ENCODE peak calls at places on chromosome 19, in nine cellular contexts. B, P, N, V, R, S, G, T and Q are unnamed samples.

GRCh38 chr19:46461537-46461936 is 9.8 kb downstream of the PNMA8A start:
- DNase-seq in B (no peak), P (no peak), N (no peak), V (no peak), R (peak), S (no peak), G (no peak), T (no peak), Q (no peak)

GRCh38 chr19:10736916-10737551 is 19.2 kb downstream of the DNM2 start:
- DNase-seq in B (no peak), P (no peak), N (no peak), V (no peak), R (no peak), S (no peak), G (no peak), T (no peak), Q (no peak)

GRCh38 chr19:30070970-30071632 is 129.1 kb downstream of the URI1 start:
- DNase-seq in B (no peak), P (no peak), N (no peak), V (no peak), R (no peak), S (no peak), G (no peak), T (peak), Q (no peak)

GRCh38 chr19:11887618-11888531 is at the start of gene ZNF69:
- DNase-seq in B (peak), P (peak), N (no peak), V (peak), R (peak), S (peak), G (no peak), T (peak), Q (peak)

GRCh38 chr19:47464619-47465018 is 7.1 kb downstream of the SLC8A2 start:
- DNase-seq in B (no peak), P (no peak), N (no peak), V (no peak), R (no peak), S (no peak), G (no peak), T (no peak), Q (no peak)

GRCh38 chr19:10850631-10851030 is 2.4 kb downstream of the C19orf38 start:
- DNase-seq in B (no peak), P (no peak), N (no peak), V (no peak), R (no peak), S (peak), G (no peak), T (no peak), Q (no peak)

GRCh38 chr19:43784251-43784980 is 3.6 kb upstream of the KCNN4 start:
- DNase-seq in B (no peak), P (no peak), N (no peak), V (no peak), R (peak), S (peak), G (peak), T (no peak), Q (peak)

GRCh38 chr19:41887711-41888382 is 4.9 kb downstream of the ARHGEF1 start:
- DNase-seq in B (no peak), P (no peak), N (peak), V (peak), R (peak), S (peak), G (no peak), T (peak), Q (peak)

GRCh38 chr19:3338541-3339181 is 27.7 kb upstream of the NFIC start:
- DNase-seq in B (no peak), P (no peak), N (no peak), V (no peak), R (no peak), S (no peak), G (no peak), T (no peak), Q (peak)

GRCh38 chr19:7004313-7004931 is 16.8 kb downstream of the MBD3L2B start:
- DNase-seq in B (no peak), P (no peak), N (no peak), V (no peak), R (peak), S (peak), G (no peak), T (peak), Q (no peak)

GRCh38 chr19:30228726-30229523 is 143.3 kb upstream of the ZNF536 start:
- DNase-seq in B (no peak), P (no peak), N (no peak), V (no peak), R (no peak), S (peak), G (no peak), T (no peak), Q (no peak)

GRCh38 chr19:15300533-15301194 is 31.7 kb downstream of the BRD4 start:
- DNase-seq in B (peak), P (no peak), N (peak), V (no peak), R (peak), S (no peak), G (no peak), T (no peak), Q (no peak)